ENCODE peak calls at places on chromosome 3, in eight cellular contexts. One of them, this sample, is unnamed.

GRCh38 chr3:107411779-107412178 is 34.5 kb downstream of the CCDC54 start:
- DNase-seq in A172: no peak
- DNase-seq in activated CD4-positive, CD25-positive, alpha-beta regulatory T cell: no peak
- DNase-seq in left ventricle myocardium inferior: no peak
- DNase-seq in GM04503: no peak
- DNase-seq in glutamatergic neuron: no peak
- DNase-seq in dorsolateral prefrontal cortex: no peak
- DNase-seq in small intestine: no peak
- DNase-seq in this sample: no peak

GRCh38 chr3:183428140-183429023 is at the start of gene MCF2L2:
- DNase-seq in A172: peak; percentile 36
- DNase-seq in activated CD4-positive, CD25-positive, alpha-beta regulatory T cell: peak; percentile 52
- DNase-seq in left ventricle myocardium inferior: peak; percentile 78
- DNase-seq in GM04503: no peak
- DNase-seq in glutamatergic neuron: peak; percentile 80
- DNase-seq in dorsolateral prefrontal cortex: peak; percentile 81
- DNase-seq in small intestine: peak; percentile 25
- DNase-seq in this sample: peak; percentile 50

GRCh38 chr3:98483626-98484025 is 13.9 kb upstream of the OR5K2 start:
- DNase-seq in A172: no peak
- DNase-seq in activated CD4-positive, CD25-positive, alpha-beta regulatory T cell: no peak
- DNase-seq in left ventricle myocardium inferior: no peak
- DNase-seq in GM04503: no peak
- DNase-seq in glutamatergic neuron: no peak
- DNase-seq in dorsolateral prefrontal cortex: no peak
- DNase-seq in small intestine: no peak
- DNase-seq in this sample: no peak

GRCh38 chr3:66593978-66594377 is 93.2 kb upstream of the LRIG1 start:
- DNase-seq in A172: peak; percentile 76
- DNase-seq in activated CD4-positive, CD25-positive, alpha-beta regulatory T cell: no peak
- DNase-seq in left ventricle myocardium inferior: no peak
- DNase-seq in GM04503: peak; percentile 8
- DNase-seq in glutamatergic neuron: no peak
- DNase-seq in dorsolateral prefrontal cortex: no peak
- DNase-seq in small intestine: no peak
- DNase-seq in this sample: no peak

GRCh38 chr3:144107923-144108322 is 136.3 kb downstream of the DIPK2A start:
- DNase-seq in A172: no peak
- DNase-seq in activated CD4-positive, CD25-positive, alpha-beta regulatory T cell: no peak
- DNase-seq in left ventricle myocardium inferior: no peak
- DNase-seq in GM04503: no peak
- DNase-seq in glutamatergic neuron: no peak
- DNase-seq in dorsolateral prefrontal cortex: no peak
- DNase-seq in small intestine: no peak
- DNase-seq in this sample: no peak

GRCh38 chr3:187705164-187705563 is 2.8 kb upstream of the RTP2 start:
- DNase-seq in A172: no peak
- DNase-seq in activated CD4-positive, CD25-positive, alpha-beta regulatory T cell: no peak
- DNase-seq in left ventricle myocardium inferior: no peak
- DNase-seq in GM04503: no peak
- DNase-seq in glutamatergic neuron: no peak
- DNase-seq in dorsolateral prefrontal cortex: no peak
- DNase-seq in small intestine: no peak
- DNase-seq in this sample: no peak

GRCh38 chr3:187737401-187738088 is 7.7 kb downstream of the BCL6 start:
- DNase-seq in A172: peak; percentile 27
- DNase-seq in activated CD4-positive, CD25-positive, alpha-beta regulatory T cell: peak; percentile 28
- DNase-seq in left ventricle myocardium inferior: peak; percentile 79
- DNase-seq in GM04503: no peak
- DNase-seq in glutamatergic neuron: peak; percentile 67
- DNase-seq in dorsolateral prefrontal cortex: peak; percentile 46
- DNase-seq in small intestine: peak; percentile 63
- DNase-seq in this sample: peak; percentile 28

GRCh38 chr3:66386011-66386924 is 114.6 kb downstream of the LRIG1 start:
- DNase-seq in A172: no peak
- DNase-seq in activated CD4-positive, CD25-positive, alpha-beta regulatory T cell: no peak
- DNase-seq in left ventricle myocardium inferior: no peak
- DNase-seq in GM04503: no peak
- DNase-seq in glutamatergic neuron: no peak
- DNase-seq in dorsolateral prefrontal cortex: no peak
- DNase-seq in small intestine: no peak
- DNase-seq in this sample: no peak